ENCODE peak calls at places on chromosomes 3 and 15, in four cellular contexts. G is K562, H is WTC11, X is H1. D is an unnamed sample.
A peak's percentile ranks its signal among the peaks of the same experiment; 100 is the strongest.

GRCh38 chr3:89098964-89099585 is 8.3 kb upstream of the EPHA3 start:
- DNase-seq in H (peak; percentile 62), X (no peak), G (peak; percentile 22), D (peak; percentile 44)

GRCh38 chr15:72554471-72555425 is 80.6 kb downstream of the ARIH1 start:
- DNase-seq in G (no peak), X (no peak), H (no peak), D (no peak)

GRCh38 chr3:24812116-24812515 is 317.5 kb upstream of the THRB start:
- DNase-seq in X (no peak), G (no peak), H (no peak), D (no peak)

GRCh38 chr3:31725976-31726375 is 193.3 kb downstream of the STT3B start:
- DNase-seq in H (no peak), X (no peak), G (no peak), D (no peak)

GRCh38 chr15:63726491-63726890 is 107.3 kb downstream of the HERC1 start:
- DNase-seq in H (no peak), G (no peak), X (no peak), D (no peak)

GRCh38 chr15:90174140-90174891 is 26.8 kb upstream of the SEMA4B start:
- DNase-seq in G (no peak), X (no peak), H (no peak), D (peak; percentile 89)

GRCh38 chr3:102000620-102001209 is 151.4 kb downstream of the NFKBIZ start:
- DNase-seq in G (no peak), H (no peak), X (no peak), D (no peak)

GRCh38 chr15:97944724-97945123 is 15.8 kb upstream of the ARRDC4 start:
- DNase-seq in G (no peak), X (no peak), H (no peak), D (no peak)

GRCh38 chr15:100781061-100781960 is 98.3 kb upstream of the ALDH1A3 start:
- DNase-seq in X (no peak), H (peak; percentile 7), G (no peak), D (peak; percentile 88)

GRCh38 chr15:80788536-80788935 is 9.4 kb downstream of the CEMIP start:
- DNase-seq in X (no peak), G (no peak), H (no peak), D (no peak)

GRCh38 chr3:134594236-134594825 is 56.5 kb downstream of the KY start:
- DNase-seq in H (no peak), G (no peak), X (no peak), D (no peak)

GRCh38 chr3:69020424-69020823 is 6.9 kb upstream of the EOGT start:
- DNase-seq in H (no peak), X (no peak), G (no peak), D (no peak)

GRCh38 chr15:67120839-67121540 is 55.6 kb downstream of the SMAD3 start:
- DNase-seq in G (peak; percentile 58), H (peak; percentile 31), X (no peak), D (peak; percentile 74)

GRCh38 chr3:63386568-63386967 is 108.5 kb downstream of the SYNPR start:
- DNase-seq in G (no peak), X (no peak), H (peak; percentile 38), D (peak; percentile 2)

GRCh38 chr15:31397851-31398661 is 71.4 kb downstream of the KLF13 start:
- DNase-seq in G (no peak), X (no peak), H (no peak), D (peak; percentile 79)

GRCh38 chr3:140203510-140203909 is 268.5 kb downstream of the CLSTN2 start:
- DNase-seq in G (no peak), H (no peak), X (no peak), D (no peak)

GRCh38 chr3:43861635-43862034 is 170.9 kb downstream of the ABHD5 start:
- DNase-seq in H (no peak), G (no peak), X (no peak), D (no peak)

GRCh38 chr3:44522494-44522933 is 32.5 kb upstream of the ZKSCAN7 start:
- DNase-seq in H (no peak), G (no peak), X (no peak), D (no peak)

GRCh38 chr3:156525808-156526207 is 29.1 kb downstream of the SSR3 start:
- DNase-seq in X (no peak), H (no peak), G (no peak), D (no peak)

GRCh38 chr3:173938159-173938558 is 540.6 kb downstream of the NLGN1 start:
- DNase-seq in X (no peak), H (no peak), G (no peak), D (no peak)

GRCh38 chr15:96348112-96349027 is 17.9 kb downstream of the NR2F2 start:
- DNase-seq in H (no peak), G (no peak), X (no peak), D (no peak)

DNA sequence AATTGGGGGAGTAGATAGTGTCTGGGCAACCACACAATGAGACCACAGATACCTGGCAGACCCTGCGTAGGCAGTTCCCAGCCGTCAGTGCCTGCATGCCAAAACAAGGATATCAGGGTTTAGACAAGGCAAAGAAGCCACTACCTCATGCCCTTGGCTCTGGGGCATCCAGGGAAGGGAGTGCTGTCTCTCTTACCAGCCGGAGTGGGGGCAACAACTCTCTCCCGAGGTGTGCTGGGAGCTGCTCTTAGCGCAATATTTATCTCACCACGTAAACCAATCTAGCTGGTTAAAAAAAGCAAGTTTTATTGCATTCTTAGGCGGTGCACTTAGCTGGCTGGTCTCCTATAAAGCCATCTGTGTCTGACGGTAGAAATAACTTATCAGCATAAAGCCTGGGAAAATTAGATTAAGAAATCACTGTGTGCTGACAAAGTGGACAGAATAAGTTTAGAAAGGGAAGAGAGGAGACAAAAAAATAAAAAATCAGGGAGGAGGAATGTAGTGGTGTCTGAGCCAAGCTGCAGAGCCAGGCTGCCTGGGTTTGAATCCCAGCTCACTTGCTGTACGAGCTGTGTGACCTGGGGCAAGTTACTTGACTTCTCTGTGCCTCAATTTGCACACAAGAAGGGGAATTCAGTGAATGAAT is 273.2 kb downstream of the PDZRN3 start:
- DNase-seq in G (no peak), X (no peak), H (no peak), D (peak; percentile 60)
- TF ChIP-seq TEAD4 in G (no peak), X (no peak), H (no peak), D (no peak)

DNA sequence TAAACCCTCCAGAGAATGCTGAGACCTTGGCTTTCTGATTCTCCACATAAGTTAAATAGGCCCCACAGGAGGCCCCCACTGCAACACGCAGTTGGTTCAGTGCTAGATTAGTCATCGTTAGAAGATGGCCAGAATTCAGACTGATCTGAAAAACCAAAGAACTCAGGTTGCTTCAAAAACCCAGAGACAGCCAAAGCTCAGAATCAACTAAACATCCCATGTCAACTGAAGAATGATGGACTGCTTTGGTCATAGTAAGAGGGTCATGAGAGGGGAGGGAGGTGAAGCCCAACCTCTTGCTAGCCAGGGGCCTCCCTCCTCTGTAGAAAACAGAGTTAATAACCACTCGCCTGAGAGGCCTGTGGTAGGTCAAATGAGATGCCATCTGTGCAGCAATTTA is 93.1 kb downstream of the AKAP13 start:
- DNase-seq in X (no peak), G (no peak), H (no peak), D (no peak)
- TF ChIP-seq TEAD4 in X (no peak), G (no peak), H (no peak), D (no peak)

DNA sequence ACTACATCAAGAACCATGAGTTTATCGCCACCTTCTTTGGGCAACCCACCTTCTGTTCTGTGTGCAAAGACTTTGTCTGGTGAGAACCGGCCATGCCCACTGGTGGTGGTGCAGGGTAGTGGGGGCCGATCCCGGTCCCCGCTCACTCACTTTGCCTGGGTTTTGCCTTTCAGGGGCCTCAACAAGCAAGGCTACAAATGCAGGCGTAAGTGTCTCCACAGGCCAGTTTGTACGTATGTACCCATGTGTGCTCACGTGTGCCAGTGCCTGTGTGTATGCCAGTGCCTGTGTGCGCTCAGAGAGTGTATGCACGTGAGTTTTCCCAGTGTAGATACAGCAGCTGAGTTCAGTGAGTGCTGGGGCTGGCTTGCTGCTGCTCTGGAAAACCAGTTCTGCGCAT is 20.5 kb downstream of the PRKCD start:
- DNase-seq in H (no peak), X (no peak), G (no peak), D (no peak)
- TF ChIP-seq TEAD4 in H (no peak), X (no peak), G (no peak), D (no peak)

GRCh38 chr15:78456391-78456790 is 18.4 kb downstream of the IREB2 start:
- DNase-seq in H (no peak), X (no peak), G (no peak), D (no peak)

GRCh38 chr15:78454992-78455391 is 17.0 kb downstream of the IREB2 start:
- DNase-seq in X (no peak), G (no peak), H (no peak), D (no peak)

GRCh38 chr15:78453447-78453846 is 15.4 kb downstream of the IREB2 start:
- DNase-seq in H (no peak), G (no peak), X (no peak), D (no peak)

GRCh38 chr15:78457101-78457500 is 19.1 kb downstream of the IREB2 start:
- DNase-seq in H (no peak), G (peak; percentile 15), X (no peak), D (peak; percentile 61)

DNA sequence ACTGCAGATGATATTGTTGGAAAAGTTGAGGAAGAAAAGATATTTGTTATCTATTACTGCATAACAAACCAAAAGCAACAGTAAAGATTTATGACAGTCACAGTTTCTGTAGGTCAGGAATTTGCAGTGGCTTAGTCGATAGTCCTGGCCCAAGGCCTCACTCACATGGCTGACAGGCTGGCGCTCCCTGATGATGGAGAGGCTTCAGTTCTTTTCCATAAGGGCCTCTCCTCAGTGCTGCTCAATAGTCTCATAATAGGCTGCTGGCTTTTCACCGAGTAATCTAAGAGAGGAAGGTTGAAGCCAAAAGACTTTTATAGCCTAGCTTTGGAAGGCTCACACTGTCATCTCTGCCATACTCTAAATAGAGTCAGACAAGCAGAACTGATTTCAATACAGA is 17.7 kb downstream of the IREB2 start:
- DNase-seq in X (no peak), H (no peak), G (no peak), D (no peak)
- TF ChIP-seq TEAD4 in X (no peak), H (no peak), G (no peak), D (no peak)

DNA sequence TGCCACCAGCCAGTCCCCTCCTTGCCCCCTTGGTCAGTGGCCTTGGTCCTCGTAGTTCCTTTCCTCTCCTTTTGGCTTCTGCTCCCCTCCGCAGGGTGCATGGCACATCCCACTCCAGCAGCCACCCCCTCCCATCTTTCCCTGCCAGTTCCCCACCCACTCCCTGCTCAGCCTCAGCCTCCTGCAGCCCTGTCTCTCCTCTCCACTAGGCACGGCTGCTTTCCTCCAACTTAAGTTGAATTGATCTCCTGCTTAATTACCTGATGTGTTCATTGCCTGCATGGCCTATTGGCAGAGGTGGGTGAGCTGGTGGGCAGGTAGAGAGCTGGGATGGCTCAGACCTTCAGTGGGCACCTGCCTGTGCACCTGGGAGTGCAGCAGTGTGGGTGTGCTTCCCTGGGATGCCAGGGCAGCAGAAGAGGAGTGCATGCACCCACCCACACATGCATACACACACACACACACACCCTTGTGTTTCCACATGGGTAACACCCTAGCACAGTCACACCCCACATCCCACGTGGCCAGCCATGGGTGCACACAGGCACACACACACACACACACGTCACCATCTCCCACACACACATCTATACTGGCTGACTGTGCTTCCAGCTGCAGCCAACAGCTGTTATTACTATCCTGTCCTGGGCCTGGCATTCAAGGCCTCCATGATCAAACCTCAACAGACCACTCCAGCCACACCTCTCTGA is 30.9 kb downstream of the C3orf18 start:
- DNase-seq in H (no peak), X (no peak), G (no peak), D (no peak)
- TF ChIP-seq TEAD4 in H (no peak), X (no peak), G (no peak), D (no peak)

D was measured in SK-N-SH.